ENCODE peak calls at places on chromosomes 11 and 22, in five cellular contexts. D, P, U, S and X are unnamed samples.

GRCh38 chr11:2178906-2179494 is 7.4 kb upstream of the TH start:
- DNase-seq in D (no peak), P (peak), U (no peak), S (no peak), X (peak)

GRCh38 chr22:40332319-40332781 is 13.9 kb upstream of the ADSL start:
- DNase-seq in D (no peak), P (peak), U (no peak), S (no peak), X (no peak)

GRCh38 chr11:14673824-14674432 is 30.3 kb downstream of the PDE3B start:
- DNase-seq in D (no peak), P (peak), U (no peak), S (no peak), X (no peak)

GRCh38 chr11:6736495-6737121 is 35.2 kb downstream of the OR2AG2 start:
- DNase-seq in D (no peak), P (no peak), U (no peak), S (no peak), X (no peak)

GRCh38 chr11:99693941-99694492 is 673.3 kb downstream of the CNTN5 start:
- DNase-seq in D (no peak), P (peak), U (no peak), S (no peak), X (peak)

GRCh38 chr11:86138958-86139357 is 70.1 kb upstream of the PICALM start:
- DNase-seq in D (peak), P (no peak), U (no peak), S (no peak), X (no peak)

GRCh38 chr11:117809236-117810055 is 12.4 kb upstream of the DSCAML1 start:
- DNase-seq in D (peak), P (no peak), U (peak), S (no peak), X (peak)

GRCh38 chr11:2750101-2750509 is 50.3 kb upstream of the KCNQ1OT1 start:
- DNase-seq in D (no peak), P (no peak), U (no peak), S (no peak), X (no peak)

GRCh38 chr11:11451501-11452005 is 98.5 kb upstream of the CSNK2A3 start:
- DNase-seq in D (no peak), P (peak), U (peak), S (no peak), X (peak)

GRCh38 chr11:124724854-124725718 is 14.7 kb upstream of the NRGN start:
- DNase-seq in D (no peak), P (no peak), U (peak), S (no peak), X (no peak)

GRCh38 chr11:67027943-67028542 is 5.1 kb downstream of the SYT12 start:
- DNase-seq in D (no peak), P (no peak), U (peak), S (no peak), X (no peak)

GRCh38 chr22:44200855-44201550 is 20.3 kb downstream of the PARVG start:
- DNase-seq in D (no peak), P (no peak), U (no peak), S (no peak), X (no peak)

GRCh38 chr11:68538025-68538424 is 77.5 kb downstream of the PPP6R3 start:
- DNase-seq in D (no peak), P (no peak), U (no peak), S (no peak), X (peak)

GRCh38 chr11:100890779-100891178 is 203.7 kb downstream of the ARHGAP42 start:
- DNase-seq in D (no peak), P (peak), U (no peak), S (peak), X (peak)

GRCh38 chr22:27113211-27114030 is 456.0 kb downstream of the MIAT start:
- DNase-seq in D (no peak), P (peak), U (peak), S (peak), X (peak)

GRCh38 chr11:8573750-8574149 is 20.3 kb downstream of the STK33 start:
- DNase-seq in D (no peak), P (no peak), U (no peak), S (no peak), X (no peak)

GRCh38 chr22:28978158-28978557 is 83.5 kb downstream of the C22orf31 start:
- DNase-seq in D (no peak), P (no peak), U (no peak), S (no peak), X (peak)
- H3K4me3 ChIP-seq in D (no peak), P (no peak), U (no peak), S (no peak), X (no peak)

DNA sequence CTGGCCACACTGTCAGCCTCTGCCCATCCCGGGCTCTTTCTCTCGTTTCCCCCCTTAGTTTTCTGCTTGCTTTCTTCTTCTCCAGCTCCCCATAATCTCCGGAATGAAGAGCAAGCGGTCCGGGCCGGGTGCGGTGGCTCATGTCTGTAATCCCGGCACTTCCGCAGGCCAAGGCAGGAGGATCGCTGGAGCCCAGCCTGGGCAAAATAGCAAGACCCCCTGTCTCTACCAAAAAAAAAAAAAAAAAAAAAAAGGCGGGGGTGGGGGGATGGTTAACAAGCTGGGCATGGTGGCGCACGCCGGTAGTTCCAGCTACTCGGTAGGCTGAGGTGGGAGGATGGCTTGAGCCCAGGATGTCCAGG is 40.8 kb downstream of the AHNAK start:
- DNase-seq in D (no peak), P (no peak), U (no peak), S (no peak), X (no peak)
- H3K4me3 ChIP-seq in D (no peak), P (no peak), U (peak), S (no peak), X (no peak)

GRCh38 chr11:108851781-108852180 is 186.9 kb downstream of the DDX10 start:
- DNase-seq in D (no peak), P (no peak), U (no peak), S (no peak), X (peak)
- H3K4me3 ChIP-seq in D (no peak), P (no peak), U (no peak), S (no peak), X (no peak)

DNA sequence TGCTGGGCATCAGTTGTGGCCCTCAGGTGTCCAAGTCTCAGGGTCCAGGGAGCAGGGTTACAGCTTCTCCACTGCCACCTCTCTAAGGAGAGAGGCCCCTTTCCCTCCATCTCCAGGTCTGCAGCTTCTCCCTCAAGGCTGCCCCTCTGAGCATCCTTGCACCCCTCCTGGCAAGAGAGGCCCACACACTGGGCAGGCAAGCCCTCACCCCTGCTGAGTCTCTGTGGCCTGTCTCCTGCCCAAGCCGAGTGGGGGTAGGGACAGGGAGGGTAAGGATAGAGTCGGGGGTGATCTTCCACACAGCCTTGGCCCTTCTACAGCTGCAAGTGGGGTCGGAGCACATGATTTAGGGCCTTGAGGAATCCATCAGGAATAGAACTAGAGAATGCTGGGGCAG is 76.6 kb downstream of the ST3GAL4 start:
- DNase-seq in D (no peak), P (no peak), U (no peak), S (no peak), X (no peak)
- H3K4me3 ChIP-seq in D (no peak), P (no peak), U (no peak), S (no peak), X (no peak)

GRCh38 chr22:33918676-33919590 is 1.3 kb downstream of the LARGE1 start:
- DNase-seq in D (no peak), P (peak), U (no peak), S (no peak), X (no peak)

GRCh38 chr22:33914699-33915098 is 5.6 kb downstream of the LARGE1 start:
- DNase-seq in D (no peak), P (no peak), U (no peak), S (no peak), X (no peak)

GRCh38 chr22:33920927-33921575 is 775 bp upstream of the LARGE1 start:
- DNase-seq in D (peak), P (peak), U (peak), S (peak), X (peak)

GRCh38 chr22:33919591-33920501 is at the start of gene LARGE1:
- DNase-seq in D (no peak), P (peak), U (peak), S (no peak), X (no peak)

DNA sequence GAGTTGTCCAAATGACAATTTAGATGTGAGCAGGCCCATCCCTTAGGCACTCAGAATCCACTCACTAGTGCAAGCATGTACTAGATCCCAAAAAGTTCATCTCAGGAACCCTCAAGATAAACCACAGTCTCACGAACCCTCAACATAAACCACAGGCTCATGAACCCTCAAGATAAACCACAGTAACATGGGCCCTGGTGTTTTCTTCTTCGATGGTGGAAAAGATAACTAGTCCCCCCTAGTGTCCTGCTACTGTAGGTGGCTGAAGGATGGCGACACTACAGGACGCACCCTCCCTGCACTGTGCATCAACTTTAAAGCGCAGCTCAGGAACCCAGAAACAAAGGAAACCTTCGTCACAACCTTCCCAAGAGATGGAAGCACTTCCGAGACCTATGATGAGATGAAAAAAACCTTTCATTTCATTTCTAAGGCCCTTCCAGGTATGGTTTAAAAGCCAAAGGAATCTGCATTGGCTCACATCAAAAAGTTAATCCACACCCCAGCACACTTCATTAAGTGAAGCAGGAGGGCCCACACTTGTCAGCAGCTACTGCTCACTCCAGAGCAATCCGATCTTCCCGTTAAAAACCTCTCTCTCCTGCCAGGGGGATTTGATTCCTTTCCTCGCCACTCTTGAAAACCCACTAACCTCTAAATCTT is 2.4 kb downstream of the LARGE1 start:
- DNase-seq in D (no peak), P (peak), U (no peak), S (no peak), X (no peak)
- H3K4me3 ChIP-seq in D (no peak), P (no peak), U (no peak), S (no peak), X (no peak)

DNA sequence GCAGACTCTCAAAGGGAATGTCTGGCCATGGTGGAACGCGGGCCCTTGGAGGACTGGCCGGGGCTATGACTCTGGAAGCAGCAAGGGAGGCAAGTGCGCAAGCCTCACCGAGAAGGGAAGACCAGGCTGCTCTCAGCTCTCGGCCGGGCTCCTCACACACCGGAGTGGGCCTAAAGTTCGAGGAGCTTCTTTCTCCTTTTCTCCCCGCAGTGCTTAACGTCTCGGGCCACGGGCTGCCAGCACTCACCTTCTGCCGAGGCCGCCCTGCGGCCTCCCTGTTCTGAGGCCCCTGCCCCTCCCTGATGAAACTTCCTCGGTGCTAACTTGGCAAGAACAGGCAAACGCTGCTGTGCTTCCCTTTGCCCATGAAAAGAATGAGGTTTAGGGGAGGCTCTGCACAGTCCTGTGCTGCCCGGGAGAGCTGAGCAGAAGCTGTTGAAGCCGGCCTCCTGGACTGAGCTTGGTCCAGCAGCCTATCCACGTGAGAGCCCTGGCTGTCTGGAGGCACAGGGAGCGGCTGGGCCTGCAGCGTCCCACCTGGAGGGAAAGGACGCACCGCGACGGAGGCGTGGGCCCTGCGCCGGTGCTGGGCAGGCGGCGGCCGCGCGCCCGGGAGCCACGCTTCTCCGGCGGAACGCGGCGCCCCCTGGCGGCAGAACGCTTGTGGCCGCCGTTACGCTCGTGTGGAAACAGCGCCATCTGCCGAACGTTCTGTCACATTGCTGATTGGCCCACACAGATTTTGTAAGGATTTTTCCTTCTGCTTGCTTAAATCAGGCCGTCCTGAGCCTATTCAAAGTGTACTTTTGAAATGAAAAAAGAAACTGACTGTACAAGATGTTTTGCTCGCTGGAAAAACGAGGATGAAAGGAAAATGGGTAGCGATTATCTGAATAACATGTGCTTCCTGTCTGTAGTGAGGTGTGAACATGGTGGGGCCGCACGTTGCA is 65.0 kb upstream of the TMEM45B start:
- DNase-seq in D (peak), P (peak), U (peak), S (peak), X (peak)
- H3K4me3 ChIP-seq in D (peak), P (no peak), U (no peak), S (no peak), X (peak)